ENCODE peak calls at places on chromosomes 5 and 9, in ten cellular contexts. S is PC-3, A is PC-9, W is fibroblast of lung, E is mammary epithelial cell, H is GM12878, F is HepG2, L is astrocyte, Z is OCI-LY7, K is H1. M is an unnamed sample. For H3K79me2, the result is how much of the 10 kb centered on the place peaks cover.

GRCh38 chr5:1435369-1435768 is 9.9 kb downstream of the SLC6A3 start:
- DNase-seq in A (no peak), F (no peak), S (no peak), W (no peak), K (no peak), L (no peak), E (no peak), Z (no peak), H (no peak), M (no peak)

GRCh38 chr5:116154931-116155330 is 70.1 kb downstream of the COMMD10 start:
- DNase-seq in Z (no peak), F (no peak), L (no peak), W (no peak), A (no peak), K (no peak), E (no peak), S (no peak), H (no peak), M (no peak)

GRCh38 chr5:93894471-93895354 is 153.3 kb upstream of the POU5F2 start:
- DNase-seq in Z (no peak), H (no peak), F (no peak), A (no peak), K (no peak), W (peak), E (no peak), S (no peak), L (no peak), M (no peak)

GRCh38 chr9:17291766-17292165 is 156.9 kb downstream of the CNTLN start:
- DNase-seq in K (no peak), W (no peak), S (no peak), E (peak), H (no peak), L (peak), Z (no peak), F (no peak), A (no peak), M (no peak)

GRCh38 chr5:41893074-41893851 is 10.9 kb upstream of the RIMOC1 start:
- DNase-seq in L (no peak), K (no peak), Z (no peak), E (no peak), S (no peak), F (no peak), W (no peak), H (no peak), A (no peak), M (no peak)

GRCh38 chr9:75071530-75072122 is 16.3 kb downstream of the NMRK1 start:
- DNase-seq in K (no peak), F (no peak), L (no peak), W (no peak), Z (peak), H (no peak), S (peak), E (peak), A (peak), M (peak)

GRCh38 chr9:137590469-137591383 is at the start of gene ZMYND19:
- DNase-seq in H (peak), L (peak), E (peak), K (no peak), A (peak), Z (peak), W (peak), S (peak), F (peak), M (peak)

GRCh38 chr5:109364977-109365376 is 44.8 kb downstream of the PJA2 start:
- DNase-seq in K (no peak), L (no peak), S (no peak), W (no peak), H (no peak), A (no peak), F (no peak), E (no peak), Z (no peak), M (no peak)

GRCh38 chr5:159184858-159185381 is 24.4 kb downstream of the RNF145 start:
- DNase-seq in W (peak), K (no peak), H (no peak), S (peak), A (no peak), F (no peak), L (peak), E (peak), Z (no peak), M (no peak)

GRCh38 chr5:57953830-57954229 is 471.2 kb upstream of the ACTBL2 start:
- DNase-seq in S (no peak), F (no peak), W (no peak), L (no peak), H (no peak), K (no peak), A (no peak), E (no peak), Z (no peak), M (no peak)

GRCh38 chr9:115118471-115119156 is 657 bp upstream of the TNC start:
- DNase-seq in F (no peak), E (peak), W (peak), H (no peak), L (peak), K (peak), A (peak), Z (no peak), S (peak), M (peak)

GRCh38 chr9:106883626-106884190 is 20.7 kb downstream of the ZNF462 start:
- DNase-seq in L (peak), E (no peak), H (no peak), F (no peak), K (no peak), W (peak), S (peak), A (no peak), Z (no peak), M (no peak)

GRCh38 chr5:132138260-132138659 is 64.7 kb downstream of the CSF2 start:
- DNase-seq in E (peak), W (peak), A (no peak), S (no peak), L (peak), H (no peak), K (no peak), F (no peak), Z (no peak), M (no peak)

GRCh38 chr5:131164161-131164930 is 710 bp downstream of the HINT1 start:
- DNase-seq in A (peak), L (peak), F (peak), H (no peak), W (peak), K (no peak), E (peak), Z (peak), S (peak), M (peak)

GRCh38 chr9:136762915-136763648 is 1.2 kb downstream of the LCN15 start:
- DNase-seq in E (no peak), F (peak), S (peak), H (no peak), W (peak), A (peak), L (no peak), Z (peak), K (peak), M (peak)

DNA sequence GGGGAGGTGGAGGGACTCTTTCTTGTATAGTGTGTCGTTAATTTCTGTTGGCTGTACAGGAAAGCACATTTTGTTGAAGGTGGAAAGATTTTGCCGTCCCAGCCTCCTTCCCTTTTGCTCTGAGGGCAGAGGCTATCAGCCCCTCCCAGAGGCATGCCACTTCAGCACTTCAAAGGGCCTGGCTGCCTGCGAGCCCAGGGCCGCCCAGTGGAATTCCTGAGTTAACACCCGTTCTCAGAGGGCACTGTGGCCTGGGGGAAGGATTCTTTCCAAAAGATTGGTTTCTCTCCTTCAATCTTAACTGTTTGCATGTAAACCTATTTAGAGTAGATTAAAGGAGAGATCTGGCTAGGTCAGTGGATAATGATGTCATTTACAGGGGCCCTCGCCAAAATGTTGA is 238.6 kb downstream of the FANCC start:
- DNase-seq in W (no peak), S (no peak), L (no peak), E (no peak), Z (no peak), K (no peak), F (no peak), H (no peak), A (no peak), M (peak)
- TF ChIP-seq CTCF in W (no peak), S (no peak), L (no peak), E (no peak), Z (no peak), K (peak), F (no peak), H (no peak), A (no peak), M (peak)

DNA sequence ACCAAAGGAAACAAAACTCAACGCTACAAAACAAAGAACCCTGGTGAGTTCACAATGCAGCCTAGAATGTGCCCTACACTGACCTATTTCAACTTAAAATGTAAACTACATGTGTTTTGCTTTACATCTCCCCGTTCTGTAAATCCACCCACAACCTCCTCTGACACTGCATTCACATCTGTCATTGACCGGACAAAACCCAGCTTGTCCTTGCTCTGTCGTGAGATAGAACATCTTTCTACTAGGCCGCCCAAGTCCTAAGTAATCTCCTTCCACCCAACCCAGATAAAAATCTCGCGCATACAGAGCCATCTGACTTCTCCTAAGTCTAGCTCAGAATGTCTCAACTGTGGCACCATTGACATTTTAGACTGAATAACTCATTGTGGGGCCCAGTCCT is 6.1 kb upstream of the VLDLR start:
- DNase-seq in H (no peak), Z (no peak), S (no peak), W (no peak), F (no peak), L (no peak), K (no peak), A (no peak), E (no peak), M (no peak)
- H3K79me2 ChIP-seq in H (under half), Z (under half), S (under half), W (under half), F (under half), L (under half), K (half or more), A (under half), E (under half), M (under half)

GRCh38 chr5:171387970-171388815 is 544 bp downstream of the NPM1 start:
- DNase-seq in S (peak), A (peak), W (peak), F (peak), E (peak), Z (peak), H (peak), K (peak), L (peak), M (peak)
- TF ChIP-seq CTCF in S (no peak), A (no peak), W (no peak), F (no peak), E (no peak), Z (peak), H (no peak), K (no peak), L (no peak), M (no peak)

GRCh38 chr5:65553941-65554340 is 9.0 kb downstream of the CENPK start:
- DNase-seq in S (no peak), F (no peak), A (no peak), E (no peak), W (no peak), Z (no peak), K (no peak), H (no peak), L (no peak), M (no peak)
- H3K79me2 ChIP-seq in S (under half), F (under half), A (under half), E (under half), W (under half), Z (under half), K (under half), H (under half), L (under half), M (under half)

GRCh38 chr9:19456996-19457693 is 48.3 kb downstream of the ACER2 start:
- DNase-seq in L (peak), W (peak), E (peak), S (peak), Z (peak), K (peak), A (peak), F (peak), H (peak), M (peak)
- TF ChIP-seq CTCF in L (peak), W (peak), E (peak), S (peak), Z (peak), K (peak), A (peak), F (peak), H (peak), M (peak)

M was measured in H9.